ENCODE peak calls at places on chromosome 16, in ten cellular contexts. One of them, this sample, is unnamed.

GRCh38 chr16:11191665-11192064 is 64.3 kb downstream of the SOCS1 start:
- DNase-seq in stomach: no peak
- DNase-seq in IMR-90: no peak
- DNase-seq in right cardiac atrium: no peak
- DNase-seq in SJSA1: no peak
- DNase-seq in SJCRH30: no peak
- DNase-seq in H1: no peak
- DNase-seq in OCI-LY7: no peak
- DNase-seq in cardiac muscle cell: no peak
- DNase-seq in AG04450: no peak
- DNase-seq in this sample: no peak

GRCh38 chr16:67441289-67441753 is 10.4 kb downstream of the HSD11B2 start:
- DNase-seq in SJCRH30: no peak
- DNase-seq in stomach: peak; percentile 98
- DNase-seq in OCI-LY7: no peak
- DNase-seq in SJSA1: no peak
- DNase-seq in AG04450: no peak
- DNase-seq in cardiac muscle cell: no peak
- DNase-seq in H1: no peak
- DNase-seq in right cardiac atrium: peak; percentile 77
- DNase-seq in IMR-90: no peak
- DNase-seq in this sample: no peak

GRCh38 chr16:2808181-2808580 is 8.9 kb upstream of the PRSS21 start:
- DNase-seq in SJCRH30: no peak
- DNase-seq in AG04450: no peak
- DNase-seq in IMR-90: no peak
- DNase-seq in right cardiac atrium: no peak
- DNase-seq in H1: no peak
- DNase-seq in OCI-LY7: no peak
- DNase-seq in stomach: no peak
- DNase-seq in SJSA1: no peak
- DNase-seq in cardiac muscle cell: no peak
- DNase-seq in this sample: no peak

GRCh38 chr16:66844009-66844341 is 239 bp upstream of the CA7 start:
- DNase-seq in OCI-LY7: no peak
- DNase-seq in IMR-90: no peak
- DNase-seq in stomach: no peak
- DNase-seq in H1: no peak
- DNase-seq in cardiac muscle cell: no peak
- DNase-seq in AG04450: no peak
- DNase-seq in SJSA1: no peak
- DNase-seq in SJCRH30: no peak
- DNase-seq in right cardiac atrium: no peak
- DNase-seq in this sample: no peak

GRCh38 chr16:29858974-29859373 is 4.1 kb downstream of the CDIPT start:
- DNase-seq in IMR-90: no peak
- DNase-seq in cardiac muscle cell: no peak
- DNase-seq in right cardiac atrium: peak; percentile 53
- DNase-seq in AG04450: no peak
- DNase-seq in OCI-LY7: no peak
- DNase-seq in H1: no peak
- DNase-seq in stomach: no peak
- DNase-seq in SJSA1: no peak
- DNase-seq in SJCRH30: no peak
- DNase-seq in this sample: no peak

GRCh38 chr16:29710227-29711219 is 31.5 kb downstream of the QPRT start:
- DNase-seq in AG04450: peak; percentile 48
- DNase-seq in IMR-90: peak; percentile 79
- DNase-seq in SJCRH30: peak; percentile 42
- DNase-seq in right cardiac atrium: no peak
- DNase-seq in stomach: no peak
- DNase-seq in H1: no peak
- DNase-seq in SJSA1: no peak
- DNase-seq in cardiac muscle cell: peak; percentile 48
- DNase-seq in OCI-LY7: peak; percentile 83
- DNase-seq in this sample: no peak

GRCh38 chr16:53052519-53053501 is at the start of gene CHD9NB:
- DNase-seq in OCI-LY7: no peak
- DNase-seq in AG04450: peak; percentile 61
- DNase-seq in H1: no peak
- DNase-seq in right cardiac atrium: no peak
- DNase-seq in cardiac muscle cell: no peak
- DNase-seq in SJSA1: peak; percentile 68
- DNase-seq in stomach: no peak
- DNase-seq in IMR-90: peak; percentile 86
- DNase-seq in SJCRH30: peak; percentile 26
- DNase-seq in this sample: no peak

GRCh38 chr16:84115919-84116719 is 623 bp downstream of the MBTPS1 start:
- DNase-seq in cardiac muscle cell: peak; percentile 66
- DNase-seq in AG04450: no peak
- DNase-seq in stomach: peak; percentile 66
- DNase-seq in OCI-LY7: peak; percentile 72
- DNase-seq in right cardiac atrium: no peak
- DNase-seq in SJCRH30: no peak
- DNase-seq in IMR-90: peak; percentile 39
- DNase-seq in H1: no peak
- DNase-seq in SJSA1: no peak
- DNase-seq in this sample: no peak

DNA sequence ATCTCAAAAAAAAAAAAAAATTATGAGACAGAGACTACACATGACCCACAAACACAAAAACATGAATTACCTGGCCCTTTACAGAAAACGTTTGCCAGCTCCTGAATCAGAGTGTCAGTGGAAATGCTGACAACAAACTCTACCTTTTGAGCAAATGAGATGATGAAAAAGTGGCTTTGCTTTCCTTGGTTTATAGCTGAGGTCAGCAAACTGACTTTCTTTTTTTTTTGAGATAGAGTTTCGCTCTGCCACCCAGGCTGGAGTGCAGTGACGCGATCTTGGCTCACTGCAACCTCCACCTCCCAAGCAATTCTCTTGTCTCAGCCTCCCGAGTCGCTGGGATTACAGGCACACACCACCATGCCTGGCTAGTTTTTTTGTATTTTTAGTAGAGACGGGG is 46.3 kb downstream of the ZCCHC14 start:
- DNase-seq in IMR-90: no peak
- DNase-seq in H1: no peak
- DNase-seq in OCI-LY7: no peak
- DNase-seq in SJCRH30: no peak
- DNase-seq in stomach: no peak
- DNase-seq in right cardiac atrium: no peak
- DNase-seq in cardiac muscle cell: no peak
- DNase-seq in AG04450: no peak
- DNase-seq in SJSA1: no peak
- DNase-seq in this sample: no peak
- H3K27ac ChIP-seq in IMR-90: peak overlapping the region; percentile 94
- H3K27ac ChIP-seq in H1: no peak overlapping the region
- H3K27ac ChIP-seq in OCI-LY7: no peak overlapping the region
- H3K27ac ChIP-seq in SJCRH30: no peak overlapping the region
- H3K27ac ChIP-seq in stomach: peak overlapping the region; percentile 67
- H3K27ac ChIP-seq in right cardiac atrium: no peak overlapping the region
- H3K27ac ChIP-seq in cardiac muscle cell: no peak overlapping the region
- H3K27ac ChIP-seq in AG04450: peak overlapping the region; percentile 98
- H3K27ac ChIP-seq in SJSA1: peak overlapping the region; percentile 67
- H3K27ac ChIP-seq in this sample: no peak overlapping the region

GRCh38 chr16:25011891-25012499 is 3.2 kb downstream of the ARHGAP17 start:
- DNase-seq in AG04450: no peak
- DNase-seq in SJCRH30: no peak
- DNase-seq in H1: no peak
- DNase-seq in SJSA1: no peak
- DNase-seq in cardiac muscle cell: no peak
- DNase-seq in IMR-90: peak; percentile 51
- DNase-seq in right cardiac atrium: no peak
- DNase-seq in stomach: no peak
- DNase-seq in OCI-LY7: no peak
- DNase-seq in this sample: no peak

GRCh38 chr16:25013751-25014499 is 1.2 kb downstream of the ARHGAP17 start:
- DNase-seq in right cardiac atrium: no peak
- DNase-seq in SJCRH30: no peak
- DNase-seq in SJSA1: no peak
- DNase-seq in AG04450: no peak
- DNase-seq in cardiac muscle cell: no peak
- DNase-seq in IMR-90: no peak
- DNase-seq in H1: no peak
- DNase-seq in OCI-LY7: peak; percentile 75
- DNase-seq in stomach: no peak
- DNase-seq in this sample: no peak

GRCh38 chr16:25013049-25013448 is 2.1 kb downstream of the ARHGAP17 start:
- DNase-seq in right cardiac atrium: no peak
- DNase-seq in cardiac muscle cell: no peak
- DNase-seq in stomach: no peak
- DNase-seq in IMR-90: no peak
- DNase-seq in H1: no peak
- DNase-seq in AG04450: no peak
- DNase-seq in SJSA1: no peak
- DNase-seq in SJCRH30: no peak
- DNase-seq in OCI-LY7: no peak
- DNase-seq in this sample: no peak

GRCh38 chr16:25010542-25010941 is 4.6 kb downstream of the ARHGAP17 start:
- DNase-seq in SJCRH30: no peak
- DNase-seq in stomach: no peak
- DNase-seq in cardiac muscle cell: no peak
- DNase-seq in right cardiac atrium: no peak
- DNase-seq in H1: no peak
- DNase-seq in IMR-90: no peak
- DNase-seq in AG04450: no peak
- DNase-seq in SJSA1: no peak
- DNase-seq in OCI-LY7: no peak
- DNase-seq in this sample: no peak

GRCh38 chr16:25012525-25012991 is 2.6 kb downstream of the ARHGAP17 start:
- DNase-seq in OCI-LY7: no peak
- DNase-seq in IMR-90: peak; percentile 76
- DNase-seq in cardiac muscle cell: no peak
- DNase-seq in SJCRH30: no peak
- DNase-seq in H1: no peak
- DNase-seq in stomach: no peak
- DNase-seq in SJSA1: peak; percentile 56
- DNase-seq in right cardiac atrium: no peak
- DNase-seq in AG04450: no peak
- DNase-seq in this sample: no peak
- H3K27ac ChIP-seq in OCI-LY7: no peak overlapping the region
- H3K27ac ChIP-seq in IMR-90: peak overlapping the region; percentile 56
- H3K27ac ChIP-seq in cardiac muscle cell: no peak overlapping the region
- H3K27ac ChIP-seq in SJCRH30: no peak overlapping the region
- H3K27ac ChIP-seq in H1: no peak overlapping the region
- H3K27ac ChIP-seq in stomach: peak overlapping the region; percentile 97
- H3K27ac ChIP-seq in SJSA1: peak overlapping the region; percentile 71
- H3K27ac ChIP-seq in right cardiac atrium: peak overlapping the region; percentile 21
- H3K27ac ChIP-seq in AG04450: peak overlapping the region; percentile 62
- H3K27ac ChIP-seq in this sample: peak overlapping the region; percentile 65

DNA sequence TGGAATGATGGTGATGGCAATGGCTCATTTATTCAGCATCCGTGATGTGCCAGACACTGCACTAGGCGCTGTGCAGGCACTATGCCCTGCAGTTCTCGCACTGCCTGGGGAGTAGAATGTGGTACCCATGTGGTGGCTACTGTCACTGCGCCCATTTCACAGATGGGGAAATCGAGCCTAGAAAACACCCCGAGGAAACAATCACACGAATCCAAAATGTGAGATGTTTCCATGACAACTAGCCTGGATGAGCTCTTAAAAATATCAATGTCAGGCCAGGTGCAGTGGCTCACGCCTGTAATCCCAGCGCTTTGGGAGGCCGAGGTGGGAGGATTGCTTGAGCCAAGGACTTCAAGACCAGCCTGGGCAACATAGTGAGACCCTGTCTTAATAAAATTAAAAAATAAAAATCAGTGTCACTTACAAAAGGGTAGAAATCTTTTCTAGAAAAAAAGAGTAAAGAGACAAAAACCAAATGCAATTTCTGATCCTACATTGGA is 57.9 kb upstream of the TNRC6A start:
- DNase-seq in right cardiac atrium: peak; percentile 50
- DNase-seq in AG04450: no peak
- DNase-seq in cardiac muscle cell: no peak
- DNase-seq in SJCRH30: no peak
- DNase-seq in SJSA1: no peak
- DNase-seq in IMR-90: no peak
- DNase-seq in OCI-LY7: no peak
- DNase-seq in stomach: no peak
- DNase-seq in H1: no peak
- DNase-seq in this sample: no peak
- H3K27ac ChIP-seq in right cardiac atrium: no peak overlapping the region
- H3K27ac ChIP-seq in AG04450: peak overlapping the region; percentile 80
- H3K27ac ChIP-seq in cardiac muscle cell: no peak overlapping the region
- H3K27ac ChIP-seq in SJCRH30: peak overlapping the region; percentile 31
- H3K27ac ChIP-seq in SJSA1: no peak overlapping the region
- H3K27ac ChIP-seq in IMR-90: peak overlapping the region; percentile 3
- H3K27ac ChIP-seq in OCI-LY7: no peak overlapping the region
- H3K27ac ChIP-seq in stomach: peak overlapping the region; percentile 84
- H3K27ac ChIP-seq in H1: no peak overlapping the region
- H3K27ac ChIP-seq in this sample: no peak overlapping the region

GRCh38 chr16:23523321-23523720 is 13.0 kb upstream of the GGA2 start:
- DNase-seq in IMR-90: no peak
- DNase-seq in SJSA1: no peak
- DNase-seq in OCI-LY7: no peak
- DNase-seq in cardiac muscle cell: no peak
- DNase-seq in SJCRH30: no peak
- DNase-seq in stomach: no peak
- DNase-seq in H1: no peak
- DNase-seq in AG04450: no peak
- DNase-seq in right cardiac atrium: no peak
- DNase-seq in this sample: no peak

GRCh38 chr16:23519282-23519681 is 9.0 kb upstream of the GGA2 start:
- DNase-seq in AG04450: no peak
- DNase-seq in IMR-90: no peak
- DNase-seq in right cardiac atrium: no peak
- DNase-seq in SJCRH30: no peak
- DNase-seq in cardiac muscle cell: no peak
- DNase-seq in OCI-LY7: peak; percentile 89
- DNase-seq in SJSA1: no peak
- DNase-seq in H1: no peak
- DNase-seq in stomach: no peak
- DNase-seq in this sample: no peak

GRCh38 chr16:23520500-23520899 is 10.2 kb upstream of the GGA2 start:
- DNase-seq in IMR-90: no peak
- DNase-seq in H1: no peak
- DNase-seq in right cardiac atrium: no peak
- DNase-seq in SJSA1: no peak
- DNase-seq in SJCRH30: no peak
- DNase-seq in AG04450: no peak
- DNase-seq in cardiac muscle cell: no peak
- DNase-seq in OCI-LY7: peak; percentile 58
- DNase-seq in stomach: no peak
- DNase-seq in this sample: no peak

GRCh38 chr16:23521965-23522364 is 11.7 kb upstream of the GGA2 start:
- DNase-seq in H1: no peak
- DNase-seq in SJCRH30: no peak
- DNase-seq in IMR-90: no peak
- DNase-seq in cardiac muscle cell: no peak
- DNase-seq in OCI-LY7: no peak
- DNase-seq in AG04450: no peak
- DNase-seq in right cardiac atrium: no peak
- DNase-seq in SJSA1: no peak
- DNase-seq in stomach: no peak
- DNase-seq in this sample: no peak

DNA sequence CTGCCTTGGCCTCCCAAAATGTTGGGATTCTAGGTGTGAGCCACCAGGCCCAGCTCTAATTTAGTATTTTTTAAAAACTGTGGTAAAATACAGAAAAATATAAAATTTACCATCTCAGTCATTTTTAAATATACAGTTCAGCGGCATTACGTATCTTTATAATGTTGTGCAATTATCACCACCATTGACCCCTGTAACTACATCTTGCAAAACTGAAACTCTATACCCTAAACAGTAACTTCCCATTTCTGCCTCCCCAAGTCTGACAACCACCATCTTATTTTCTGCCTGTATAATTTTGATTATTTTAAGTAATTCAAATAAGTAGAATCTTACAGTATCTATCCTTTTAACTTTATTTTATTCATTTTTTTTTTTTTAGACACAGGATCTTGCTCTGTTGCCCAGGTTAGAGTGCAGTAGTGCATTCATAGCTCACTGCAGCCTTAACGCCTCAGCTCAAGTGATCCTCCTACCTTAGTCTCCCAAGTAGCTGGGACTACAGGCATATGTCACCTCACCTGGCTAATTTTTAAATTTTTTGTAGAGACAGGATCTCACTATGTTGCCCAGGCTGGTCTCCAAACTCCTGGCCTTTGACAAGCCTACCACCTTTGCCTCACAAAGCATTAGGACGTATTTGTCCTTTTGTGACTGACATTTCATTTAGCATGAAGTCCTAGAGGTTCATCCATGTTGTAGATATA is 10.9 kb upstream of the GGA2 start:
- DNase-seq in SJSA1: no peak
- DNase-seq in IMR-90: no peak
- DNase-seq in cardiac muscle cell: no peak
- DNase-seq in H1: no peak
- DNase-seq in SJCRH30: no peak
- DNase-seq in right cardiac atrium: no peak
- DNase-seq in OCI-LY7: no peak
- DNase-seq in AG04450: no peak
- DNase-seq in stomach: no peak
- DNase-seq in this sample: no peak
- H3K27ac ChIP-seq in SJSA1: no peak overlapping the region
- H3K27ac ChIP-seq in IMR-90: no peak overlapping the region
- H3K27ac ChIP-seq in cardiac muscle cell: no peak overlapping the region
- H3K27ac ChIP-seq in H1: no peak overlapping the region
- H3K27ac ChIP-seq in SJCRH30: no peak overlapping the region
- H3K27ac ChIP-seq in right cardiac atrium: no peak overlapping the region
- H3K27ac ChIP-seq in OCI-LY7: peak overlapping the region; percentile 100
- H3K27ac ChIP-seq in AG04450: no peak overlapping the region
- H3K27ac ChIP-seq in stomach: no peak overlapping the region
- H3K27ac ChIP-seq in this sample: no peak overlapping the region

This sample was measured in vagina.